ENCODE peak calls at places on chromosomes 1 and 21, in ten cellular contexts. U is left lung; N is epithelial cell of esophagus; S is mucosa of descending colon; P is lower leg skin; R is endodermal cell; H is GM12865; V is CD4-positive, alpha-beta T cell; X is neural crest cell; G is endothelial cell. I is an unnamed sample.

GRCh38 chr1:71081697-71082080 is 854 bp upstream of the ZRANB2 start:
- DNase-seq in V (no peak), S (peak), N (no peak), H (peak), X (no peak), U (peak), P (peak), G (peak), R (peak), I (no peak)

GRCh38 chr1:224503161-224504118 is 68.8 kb upstream of the WDR26 start:
- DNase-seq in R (peak), P (peak), U (peak), S (peak), G (peak), N (peak), V (no peak), X (peak), H (peak), I (peak)

GRCh38 chr1:112866151-112866550 is 89.8 kb downstream of the SLC16A1 start:
- DNase-seq in V (no peak), P (no peak), R (no peak), X (no peak), G (no peak), S (no peak), N (peak), H (no peak), U (no peak), I (no peak)

GRCh38 chr1:79497193-79497773 is 490.8 kb upstream of the ADGRL4 start:
- DNase-seq in S (no peak), H (peak), U (no peak), R (peak), X (peak), N (peak), V (no peak), P (no peak), G (peak), I (peak)

GRCh38 chr1:150995896-150996295 is 10.8 kb downstream of the MINDY1 start:
- DNase-seq in V (no peak), X (peak), P (peak), G (peak), R (peak), H (peak), S (no peak), N (peak), U (no peak), I (no peak)

GRCh38 chr1:36885537-36886441 is 148.5 kb downstream of the GRIK3 start:
- DNase-seq in V (no peak), G (no peak), U (no peak), R (peak), P (no peak), X (no peak), H (no peak), S (no peak), N (no peak), I (no peak)

GRCh38 chr1:21261551-21262281 is 28.5 kb downstream of the ECE1 start:
- DNase-seq in P (peak), V (no peak), S (no peak), U (no peak), N (peak), H (peak), X (peak), R (peak), G (peak), I (no peak)

GRCh38 chr21:40622531-40622930 is 224.4 kb downstream of the DSCAM start:
- DNase-seq in X (no peak), G (no peak), R (no peak), P (no peak), U (no peak), H (no peak), V (no peak), S (no peak), N (no peak), I (no peak)

GRCh38 chr1:218345673-218346390 is 696 bp downstream of the TGFB2 start:
- DNase-seq in G (peak), U (peak), N (peak), S (peak), X (peak), R (peak), H (peak), P (peak), V (peak), I (peak)

GRCh38 chr1:111768625-111769024 is 12.9 kb downstream of the DDX20 start:
- DNase-seq in N (no peak), U (no peak), H (no peak), S (no peak), V (no peak), X (no peak), G (no peak), P (no peak), R (no peak), I (no peak)

GRCh38 chr1:150877220-150877516 is 769 bp upstream of the ARNT start:
- DNase-seq in P (no peak), V (no peak), G (no peak), X (no peak), H (peak), S (no peak), U (no peak), R (no peak), N (no peak), I (no peak)

GRCh38 chr1:150970818-150971582 is 3.6 kb downstream of the CERS2 start:
- DNase-seq in S (peak), X (no peak), P (peak), N (peak), G (no peak), H (no peak), U (peak), V (no peak), R (peak), I (no peak)

GRCh38 chr1:91731815-91732214 is 154.1 kb downstream of the TGFBR3 start:
- DNase-seq in H (no peak), X (no peak), S (no peak), P (no peak), R (no peak), U (no peak), N (peak), V (peak), G (no peak), I (no peak)

GRCh38 chr1:152502496-152503180 is 8.0 kb upstream of the LCE5A start:
- DNase-seq in X (no peak), G (no peak), P (peak), U (no peak), S (no peak), V (no peak), R (no peak), N (peak), H (no peak), I (no peak)

GRCh38 chr1:158611916-158612315 is 6.8 kb downstream of the OR10Z1 start:
- DNase-seq in P (no peak), V (no peak), R (no peak), H (peak), G (no peak), S (no peak), N (peak), X (no peak), U (no peak), I (no peak)

GRCh38 chr1:29004813-29005212 is 90.4 kb downstream of the EPB41 start:
- DNase-seq in G (no peak), H (no peak), S (no peak), V (no peak), R (no peak), U (no peak), P (no peak), N (no peak), X (no peak), I (no peak)

GRCh38 chr1:218366322-218367052 is 21.4 kb downstream of the TGFB2 start:
- DNase-seq in N (no peak), R (no peak), X (no peak), G (no peak), H (no peak), V (no peak), P (no peak), S (no peak), U (no peak), I (no peak)

GRCh38 chr1:226223786-226224244 is 351 bp downstream of the MIXL1 start:
- DNase-seq in G (peak), N (peak), X (peak), H (peak), U (peak), S (peak), P (no peak), R (peak), V (peak), I (peak)

GRCh38 chr1:203534526-203534925 is 40.6 kb downstream of the OPTC start:
- DNase-seq in U (no peak), S (no peak), H (no peak), V (no peak), N (peak), G (no peak), P (peak), X (no peak), R (no peak), I (no peak)

GRCh38 chr1:159860456-159860855 is 2.0 kb downstream of the VSIG8 start:
- DNase-seq in N (no peak), H (no peak), U (no peak), V (no peak), S (no peak), R (no peak), G (no peak), X (no peak), P (peak), I (no peak)

GRCh38 chr1:58664881-58665280 is 35.0 kb downstream of the MYSM1 start:
- DNase-seq in V (no peak), X (no peak), R (no peak), H (no peak), U (no peak), P (no peak), N (no peak), G (no peak), S (no peak), I (no peak)

GRCh38 chr1:151106891-151107290 is 36.3 kb downstream of the GABPB2 start:
- DNase-seq in R (no peak), V (no peak), X (no peak), S (no peak), U (no peak), G (no peak), H (no peak), P (no peak), N (peak), I (no peak)

GRCh38 chr1:155175281-155175926 is 1.8 kb downstream of the TRIM46 start:
- DNase-seq in N (no peak), U (peak), P (no peak), G (no peak), V (no peak), H (peak), S (peak), X (no peak), R (peak), I (no peak)

GRCh38 chr21:35940074-35940927 is 120.0 kb downstream of the SETD4 start:
- DNase-seq in S (no peak), G (peak), X (peak), R (peak), N (peak), V (no peak), U (no peak), H (peak), P (peak), I (no peak)

DNA sequence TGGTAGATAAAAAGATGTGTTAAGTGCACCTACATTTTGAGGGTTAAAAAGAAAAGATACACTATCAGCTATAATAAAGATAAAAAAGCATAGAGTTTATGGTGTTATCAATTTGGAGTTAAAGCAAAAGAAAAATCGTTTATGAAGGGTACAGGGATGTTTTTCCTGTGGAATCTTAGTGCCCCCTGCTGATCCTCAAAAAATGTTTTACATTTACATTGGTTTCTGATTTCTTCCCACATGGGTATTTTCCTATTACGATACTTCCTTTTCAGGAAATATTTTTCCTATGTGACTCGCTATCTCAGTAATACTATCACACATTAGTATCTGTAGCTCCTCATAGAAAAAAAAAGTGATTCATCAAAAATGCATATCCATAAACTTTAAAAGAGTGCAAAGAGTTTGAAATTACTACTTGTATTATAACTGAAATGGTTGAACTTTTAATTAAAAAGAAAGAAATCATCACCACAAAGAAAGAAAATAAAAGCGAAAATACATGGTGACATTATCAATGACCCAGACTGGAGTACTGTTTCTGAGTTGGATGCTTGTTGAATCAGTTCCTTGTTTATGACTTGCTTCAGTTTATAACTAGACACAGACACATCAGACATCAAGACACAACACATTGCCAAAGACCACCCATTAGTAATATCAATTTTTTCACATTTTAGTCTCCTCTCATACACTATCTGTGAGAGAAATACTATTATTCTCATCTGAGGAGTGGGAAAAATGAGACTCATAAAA is 293.2 kb downstream of the MRPL39 start:
- DNase-seq in X (no peak), S (no peak), U (no peak), P (no peak), H (peak), G (no peak), V (no peak), N (peak), R (no peak), I (no peak)
- TF ChIP-seq CTCF in X (no peak), S (no peak), U (peak), P (no peak), H (peak), G (no peak), V (no peak), N (no peak), R (peak), I (peak)

GRCh38 chr1:233172201-233172600 is 123.3 kb downstream of the PCNX2 start:
- DNase-seq in H (no peak), U (no peak), P (no peak), V (no peak), R (no peak), X (no peak), G (no peak), N (peak), S (no peak), I (no peak)
- TF ChIP-seq CTCF in H (no peak), U (peak), P (no peak), V (no peak), R (peak), X (peak), G (no peak), N (no peak), S (no peak), I (no peak)

DNA sequence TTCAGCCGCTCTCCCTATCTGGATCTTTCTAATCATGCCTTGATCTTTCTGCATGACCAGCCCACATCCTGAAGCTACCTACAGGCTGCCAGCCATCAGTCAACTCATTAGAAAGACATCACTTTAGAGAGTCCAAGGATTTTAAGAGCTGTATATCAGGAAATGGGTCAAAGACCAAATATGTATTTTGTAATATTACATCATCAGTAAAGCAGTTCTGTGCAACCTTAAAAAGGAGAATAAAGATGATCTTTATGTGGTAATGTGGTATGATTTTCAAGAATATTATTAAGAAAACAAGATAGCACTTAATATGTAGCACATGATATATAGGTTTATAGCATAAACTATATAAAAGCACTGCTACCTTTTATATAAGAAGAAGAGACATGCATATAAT is 47.6 kb downstream of the SLC30A7 start:
- DNase-seq in S (no peak), G (no peak), H (no peak), X (no peak), P (no peak), V (no peak), R (no peak), N (no peak), U (no peak), I (no peak)
- TF ChIP-seq CTCF in S (no peak), G (no peak), H (no peak), X (no peak), P (no peak), V (no peak), R (no peak), N (no peak), U (no peak), I (no peak)

DNA sequence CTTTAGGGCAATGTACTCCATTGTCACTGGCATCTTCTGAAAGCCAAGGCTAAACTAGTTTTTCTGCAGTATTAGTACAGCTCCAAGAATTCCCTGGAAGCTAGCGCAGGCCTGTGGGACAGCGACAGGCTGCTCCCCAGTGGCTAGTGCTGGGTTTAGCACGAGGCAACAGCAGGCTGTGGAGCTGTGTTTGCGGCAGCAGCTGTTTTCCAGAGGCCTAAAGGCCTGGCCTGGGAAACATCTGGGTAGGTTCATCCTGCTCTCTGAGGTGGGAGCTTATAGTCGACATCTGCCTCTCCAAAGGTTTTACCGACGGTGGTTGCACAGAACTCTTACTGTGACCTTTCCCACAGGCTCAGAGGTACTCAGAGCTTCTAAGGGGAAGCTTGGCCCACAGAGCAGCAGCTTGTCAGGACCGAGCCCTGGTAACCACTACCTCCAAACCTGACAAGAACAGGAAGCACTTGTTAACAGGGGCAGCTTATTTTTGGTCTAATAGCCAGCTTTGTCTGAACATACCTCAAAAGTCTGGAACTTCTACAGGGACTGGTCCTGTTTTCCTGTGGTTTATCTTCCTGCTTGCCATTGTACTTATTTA is 17.2 kb downstream of the CC2D1B start:
- DNase-seq in S (no peak), U (no peak), N (peak), R (peak), G (peak), V (no peak), X (no peak), P (no peak), H (no peak), I (no peak)
- TF ChIP-seq CTCF in S (no peak), U (no peak), N (peak), R (peak), G (no peak), V (no peak), X (peak), P (no peak), H (no peak), I (peak)

GRCh38 chr1:7608628-7609295 is 162.3 kb upstream of the VAMP3 start:
- DNase-seq in N (no peak), S (no peak), H (no peak), P (no peak), G (no peak), R (peak), X (peak), U (no peak), V (no peak), I (no peak)

GRCh38 chr1:7610106-7610731 is 160.9 kb upstream of the VAMP3 start:
- DNase-seq in G (no peak), X (no peak), H (no peak), S (no peak), N (no peak), P (no peak), U (no peak), V (no peak), R (no peak), I (no peak)

GRCh38 chr1:7606096-7606495 is 165.0 kb upstream of the VAMP3 start:
- DNase-seq in P (no peak), R (no peak), X (no peak), H (no peak), N (no peak), G (no peak), V (no peak), S (no peak), U (no peak), I (no peak)

GRCh38 chr1:7609311-7609994 is 161.6 kb upstream of the VAMP3 start:
- DNase-seq in X (no peak), R (peak), N (no peak), V (no peak), G (no peak), S (no peak), H (no peak), P (no peak), U (no peak), I (no peak)

GRCh38 chr1:7607097-7607496 is 164.0 kb upstream of the VAMP3 start:
- DNase-seq in H (no peak), S (no peak), U (no peak), G (no peak), R (no peak), V (no peak), P (no peak), X (no peak), N (no peak), I (no peak)
- TF ChIP-seq CTCF in H (no peak), S (no peak), U (no peak), G (no peak), R (no peak), V (no peak), P (no peak), X (no peak), N (no peak), I (no peak)

I was measured in progenitor cell of endocrine pancreas.